ENCODE peak calls at places on chromosomes 7 and 10, in ten cellular contexts. X, Y, A, L, K, P, D, R, F and T are unnamed samples.

GRCh38 chr10:49598986-49599385 is 11.1 kb upstream of the SLC18A3 start:
- DNase-seq in Y (no peak), R (no peak), K (no peak), D (no peak), P (no peak), L (no peak), F (no peak), A (no peak), X (no peak), T (no peak)

GRCh38 chr7:46089281-46089680 is 168.2 kb upstream of the IGFBP3 start:
- DNase-seq in X (no peak), P (no peak), L (no peak), F (no peak), A (no peak), Y (no peak), D (no peak), K (no peak), R (peak), T (no peak)

GRCh38 chr7:105639677-105640493 is 58.6 kb upstream of the EFCAB10 start:
- DNase-seq in P (no peak), F (peak), R (no peak), A (no peak), L (no peak), X (no peak), D (no peak), Y (no peak), K (no peak), T (no peak)

GRCh38 chr7:36960105-36960504 is 235.8 kb upstream of the AOAH start:
- DNase-seq in X (no peak), K (no peak), A (no peak), Y (no peak), R (no peak), D (no peak), L (no peak), F (no peak), P (no peak), T (no peak)

GRCh38 chr7:127976056-127976455 is 55.2 kb downstream of the LRRC4 start:
- DNase-seq in X (no peak), D (no peak), R (peak), A (no peak), P (no peak), Y (no peak), K (no peak), F (no peak), L (no peak), T (no peak)

GRCh38 chr10:132780356-132780755 is 5.6 kb downstream of the NKX6-2 start:
- DNase-seq in K (no peak), X (no peak), R (no peak), D (no peak), P (no peak), Y (no peak), F (no peak), L (no peak), A (no peak), T (no peak)

GRCh38 chr10:8418631-8419030 is 364.1 kb downstream of the GATA3 start:
- DNase-seq in L (no peak), R (peak), X (no peak), F (no peak), P (no peak), Y (no peak), D (no peak), A (no peak), K (no peak), T (no peak)

GRCh38 chr10:97905276-97905675 is 55.6 kb downstream of the GOLGA7B start:
- DNase-seq in K (no peak), D (no peak), A (no peak), R (no peak), P (no peak), Y (no peak), F (no peak), X (no peak), L (no peak), T (no peak)

GRCh38 chr7:33805630-33806233 is 99.6 kb upstream of the BMPER start:
- DNase-seq in F (no peak), L (no peak), D (no peak), K (no peak), R (peak), Y (no peak), A (no peak), X (no peak), P (no peak), T (no peak)

GRCh38 chr10:117257701-117258100 is 16.8 kb downstream of the SLC18A2 start:
- DNase-seq in X (no peak), K (no peak), L (no peak), A (no peak), D (no peak), R (no peak), F (no peak), P (no peak), Y (no peak), T (no peak)

GRCh38 chr10:72079356-72079755 is 9.0 kb downstream of the SPOCK2 start:
- DNase-seq in K (no peak), Y (no peak), X (no peak), P (peak), A (peak), L (no peak), F (no peak), R (no peak), D (peak), T (peak)

GRCh38 chr10:70274643-70275042 is 9.2 kb downstream of the NPFFR1 start:
- DNase-seq in D (no peak), F (no peak), A (no peak), X (peak), R (peak), Y (peak), P (no peak), K (no peak), L (no peak), T (no peak)

GRCh38 chr10:47358457-47358856 is 10.3 kb downstream of the RBP3 start:
- DNase-seq in R (no peak), Y (no peak), A (peak), X (no peak), K (no peak), L (no peak), P (no peak), F (no peak), D (no peak), T (no peak)

GRCh38 chr10:80205478-80206276 is at the start of gene ANXA11:
- DNase-seq in X (no peak), R (peak), L (peak), Y (no peak), D (peak), A (peak), F (peak), K (peak), P (peak), T (peak)

GRCh38 chr7:11297764-11298163 is 324.1 kb downstream of the PHF14 start:
- DNase-seq in F (no peak), K (no peak), L (no peak), R (peak), Y (no peak), P (no peak), X (no peak), A (no peak), D (no peak), T (no peak)

GRCh38 chr7:154451480-154452457 is 399.6 kb downstream of the DPP6 start:
- DNase-seq in P (no peak), L (no peak), D (no peak), Y (no peak), R (no peak), F (no peak), A (no peak), X (no peak), K (no peak), T (no peak)

GRCh38 chr10:35369049-35369760 is 32.9 kb downstream of the CCNY start:
- DNase-seq in K (no peak), Y (peak), D (no peak), L (no peak), A (no peak), P (no peak), X (no peak), F (no peak), R (no peak), T (no peak)

GRCh38 chr7:154503962-154504550 is 451.9 kb downstream of the DPP6 start:
- DNase-seq in P (peak), R (peak), X (no peak), A (no peak), F (no peak), K (peak), Y (no peak), D (no peak), L (no peak), T (no peak)

GRCh38 chr7:88218836-88219605 is 817 bp downstream of the SRI start:
- DNase-seq in D (no peak), Y (no peak), K (peak), P (peak), X (no peak), R (peak), L (no peak), A (no peak), F (peak), T (peak)

GRCh38 chr7:92404170-92404614 is 43.1 kb upstream of the GATAD1 start:
- DNase-seq in D (no peak), P (no peak), L (no peak), F (no peak), A (no peak), R (no peak), Y (no peak), X (no peak), K (no peak), T (peak)

GRCh38 chr10:115171392-115171960 is 78.3 kb downstream of the ATRNL1 start:
- DNase-seq in D (no peak), X (no peak), A (no peak), K (peak), F (no peak), R (peak), P (peak), L (no peak), Y (no peak), T (no peak)

GRCh38 chr10:5550621-5551530 is 26.1 kb downstream of the CALML3 start:
- DNase-seq in L (no peak), A (peak), D (no peak), Y (no peak), P (no peak), R (peak), K (no peak), F (peak), X (no peak), T (no peak)

GRCh38 chr10:91843083-91843482 is 44.9 kb downstream of the TNKS2 start:
- DNase-seq in Y (no peak), R (no peak), X (no peak), A (no peak), F (no peak), P (no peak), L (no peak), D (no peak), K (no peak), T (no peak)

GRCh38 chr7:121994625-121995410 is 121.9 kb downstream of the PTPRZ1 start:
- DNase-seq in P (peak), Y (peak), X (peak), A (no peak), D (no peak), K (peak), R (peak), L (no peak), F (no peak), T (no peak)

GRCh38 chr10:488933-489215 is 200.6 kb downstream of the DIP2C start:
- DNase-seq in D (no peak), K (no peak), R (no peak), Y (no peak), X (no peak), P (no peak), L (no peak), F (peak), A (peak), T (no peak)

GRCh38 chr10:86775056-86775858 is 18.8 kb downstream of the BMPR1A start:
- DNase-seq in F (no peak), L (no peak), R (peak), P (no peak), K (no peak), D (no peak), Y (no peak), X (no peak), A (no peak), T (no peak)

GRCh38 chr7:21185866-21186265 is 242.0 kb upstream of the SP4 start:
- DNase-seq in P (no peak), X (no peak), A (no peak), K (no peak), L (no peak), F (no peak), D (no peak), Y (no peak), R (no peak), T (no peak)

GRCh38 chr7:132145466-132145865 is 430.8 kb downstream of the PLXNA4 start:
- DNase-seq in L (no peak), Y (peak), X (no peak), D (no peak), R (peak), P (no peak), A (no peak), K (peak), F (no peak), T (no peak)

GRCh38 chr10:58757352-58758071 is 244.8 kb downstream of the BICC1 start:
- DNase-seq in F (no peak), P (no peak), K (peak), D (no peak), X (no peak), A (no peak), L (no peak), R (peak), Y (no peak), T (no peak)